ENCODE peak calls at places on chromosomes 16 and 17, in seven cellular contexts. B, L, W, P, N, U and O are unnamed samples.

GRCh38 chr17:21300601-21301571 is 16.4 kb downstream of the MAP2K3 start:
- DNase-seq in B (no peak), L (no peak), W (no peak), P (no peak), N (no peak), U (no peak), O (no peak)

GRCh38 chr16:1696863-1697262 is 9.1 kb upstream of the MAPK8IP3 start:
- DNase-seq in B (no peak), L (no peak), W (no peak), P (no peak), N (no peak), U (no peak), O (no peak)

GRCh38 chr17:75996665-75997590 is 3.7 kb upstream of the CDK3 start:
- DNase-seq in B (peak; percentile 37), L (no peak), W (no peak), P (peak; percentile 69), N (peak; percentile 12), U (no peak), O (peak; percentile 11)

GRCh38 chr17:2977157-2977556 is 86.2 kb downstream of the OR1D5 start:
- DNase-seq in B (no peak), L (no peak), W (no peak), P (no peak), N (no peak), U (no peak), O (no peak)

GRCh38 chr16:1096164-1097082 is at the start of gene C1QTNF8:
- DNase-seq in B (no peak), L (no peak), W (no peak), P (no peak), N (no peak), U (no peak), O (no peak)

GRCh38 chr17:81928497-81929252 is 1.1 kb upstream of the MAFG start:
- DNase-seq in B (no peak), L (no peak), W (no peak), P (no peak), N (no peak), U (no peak), O (no peak)

GRCh38 chr17:44988256-44988942 is 20.3 kb upstream of the C1QL1 start:
- DNase-seq in B (no peak), L (no peak), W (peak; percentile 33), P (no peak), N (peak; percentile 86), U (peak; percentile 69), O (no peak)

GRCh38 chr17:34852614-34853013 is 108.6 kb downstream of the CCT6B start:
- DNase-seq in B (peak; percentile 28), L (no peak), W (no peak), P (no peak), N (no peak), U (no peak), O (no peak)

GRCh38 chr16:4615389-4616046 is 830 bp upstream of the UBALD1 start:
- DNase-seq in B (no peak), L (peak; percentile 41), W (no peak), P (peak; percentile 24), N (no peak), U (no peak), O (peak; percentile 55)

GRCh38 chr17:35692811-35693210 is 38.6 kb upstream of the RASL10B start:
- DNase-seq in B (no peak), L (no peak), W (no peak), P (no peak), N (no peak), U (no peak), O (no peak)

GRCh38 chr16:50213939-50214519 is 52.3 kb upstream of the ADCY7 start:
- DNase-seq in B (peak; percentile 63), L (no peak), W (no peak), P (no peak), N (no peak), U (peak; percentile 31), O (no peak)

GRCh38 chr16:70778901-70779309 is 22.1 kb downstream of the VAC14 start:
- DNase-seq in B (no peak), L (peak; percentile 41), W (peak; percentile 90), P (no peak), N (no peak), U (no peak), O (peak; percentile 83)

GRCh38 chr16:88301431-88301830 is 81.3 kb upstream of the ZNF469 start:
- DNase-seq in B (no peak), L (no peak), W (no peak), P (no peak), N (no peak), U (no peak), O (no peak)

GRCh38 chr17:31907342-31907975 is 6.0 kb upstream of the UTP6 start:
- DNase-seq in B (peak; percentile 69), L (peak; percentile 83), W (no peak), P (no peak), N (no peak), U (no peak), O (peak; percentile 74)

GRCh38 chr16:11130978-11131665 is 124.9 kb downstream of the SOCS1 start:
- DNase-seq in B (no peak), L (no peak), W (no peak), P (no peak), N (no peak), U (no peak), O (no peak)

GRCh38 chr17:37506678-37507077 is 17.0 kb downstream of the DUSP14 start:
- DNase-seq in B (peak; percentile 34), L (no peak), W (peak; percentile 79), P (peak; percentile 17), N (peak; percentile 72), U (no peak), O (no peak)

GRCh38 chr17:73311781-73312641 is at the start of gene CDC42EP4:
- DNase-seq in B (no peak), L (peak; percentile 97), W (peak; percentile 96), P (peak; percentile 93), N (peak; percentile 97), U (peak; percentile 91), O (peak; percentile 96)

GRCh38 chr16:27431773-27432599 is 30.0 kb downstream of the IL21R start:
- DNase-seq in B (no peak), L (no peak), W (no peak), P (peak; percentile 6), N (peak; percentile 1), U (no peak), O (no peak)

GRCh38 chr16:52004343-52004742 is 542.6 kb downstream of the TOX3 start:
- DNase-seq in B (no peak), L (no peak), W (no peak), P (no peak), N (no peak), U (no peak), O (no peak)

GRCh38 chr17:73043686-73044581 is 48.6 kb downstream of the SLC39A11 start:
- DNase-seq in B (no peak), L (no peak), W (no peak), P (no peak), N (no peak), U (no peak), O (no peak)

GRCh38 chr17:83115202-83115651 is 35.8 kb downstream of the METRNL start:
- DNase-seq in B (no peak), L (no peak), W (no peak), P (no peak), N (no peak), U (no peak), O (no peak)

GRCh38 chr16:3045758-3046505 is 429 bp upstream of the MMP25 start:
- DNase-seq in B (no peak), L (no peak), W (peak; percentile 65), P (no peak), N (peak; percentile 57), U (no peak), O (no peak)

GRCh38 chr17:80026359-80027042 is 9.2 kb downstream of the TBC1D16 start:
- DNase-seq in B (no peak), L (no peak), W (no peak), P (no peak), N (no peak), U (no peak), O (no peak)